ENCODE peak calls at places on chromosomes 12 and 14, in ten cellular contexts. B is NB4; A is fibroblast of mammary gland; R is CD8-positive, alpha-beta T cell; D is left lung; E is AG04449; P is upper lobe of right lung; F is heart left ventricle; Y is GM06990; L is cardiac fibroblast. I is an unnamed sample.

GRCh38 chr12:14613718-14614117 is 46.0 kb upstream of the PLBD1 start:
- DNase-seq in F (no peak), Y (peak), A (no peak), L (no peak), P (no peak), D (no peak), E (no peak), B (peak), R (no peak), I (no peak)

GRCh38 chr14:64993263-64993662 is 6.6 kb downstream of the FNTB start:
- DNase-seq in B (peak), A (no peak), D (no peak), R (no peak), Y (no peak), L (peak), E (no peak), P (no peak), F (no peak), I (no peak)

GRCh38 chr14:69135133-69135532 is 17.8 kb downstream of the DCAF5 start:
- DNase-seq in R (no peak), F (no peak), L (no peak), D (no peak), P (no peak), B (no peak), Y (no peak), A (no peak), E (no peak), I (no peak)

GRCh38 chr12:46402451-46402850 is 29.9 kb upstream of the SLC38A2 start:
- DNase-seq in P (no peak), A (peak), L (peak), B (no peak), D (no peak), F (no peak), Y (no peak), R (no peak), E (peak), I (no peak)

GRCh38 chr12:114681149-114681849 is 2.7 kb downstream of the TBX3 start:
- DNase-seq in F (no peak), A (peak), E (no peak), B (peak), D (no peak), Y (no peak), R (no peak), P (no peak), L (peak), I (no peak)

GRCh38 chr14:87600236-87600635 is 392.7 kb downstream of the GALC start:
- DNase-seq in Y (no peak), E (no peak), B (peak), P (no peak), L (no peak), F (no peak), R (no peak), D (no peak), A (no peak), I (no peak)

GRCh38 chr12:58416211-58416610 is 474.8 kb downstream of the ATP23 start:
- DNase-seq in P (no peak), A (peak), D (no peak), R (no peak), E (peak), Y (no peak), L (peak), B (no peak), F (no peak), I (no peak)

GRCh38 chr14:70536830-70537229 is 2.0 kb upstream of the ADAM20 start:
- DNase-seq in B (no peak), R (no peak), P (no peak), Y (no peak), L (no peak), F (no peak), A (no peak), D (no peak), E (no peak), I (no peak)

GRCh38 chr12:53660064-53660463 is 15.8 kb downstream of the ATP5MC2 start:
- DNase-seq in L (peak), D (no peak), B (no peak), F (peak), A (peak), Y (no peak), P (no peak), R (no peak), E (no peak), I (no peak)

GRCh38 chr14:26206640-26207039 is 391.2 kb downstream of the NOVA1 start:
- DNase-seq in D (no peak), L (no peak), A (no peak), F (no peak), Y (no peak), E (no peak), R (no peak), P (no peak), B (no peak), I (no peak)

GRCh38 chr12:128190614-128191013 is 76.4 kb upstream of the TMEM132C start:
- DNase-seq in D (no peak), A (no peak), L (no peak), E (no peak), P (no peak), F (no peak), R (no peak), Y (no peak), B (no peak), I (no peak)

GRCh38 chr12:120961604-120962486 is 16.5 kb upstream of the HNF1A start:
- DNase-seq in E (no peak), A (no peak), F (no peak), B (no peak), R (no peak), D (peak), L (no peak), P (no peak), Y (no peak), I (no peak)

GRCh38 chr12:122851820-122852219 is 16.6 kb downstream of the HIP1R start:
- DNase-seq in P (no peak), F (no peak), A (peak), R (peak), B (no peak), L (peak), Y (no peak), E (no peak), D (no peak), I (peak)

GRCh38 chr14:22821193-22822016 is 6.2 kb upstream of the SLC7A7 start:
- DNase-seq in D (no peak), L (no peak), F (no peak), A (no peak), Y (no peak), E (no peak), R (no peak), P (peak), B (no peak), I (no peak)

GRCh38 chr12:22518067-22518719 is 26.1 kb downstream of the C2CD5 start:
- DNase-seq in A (peak), L (peak), E (no peak), R (no peak), B (no peak), F (peak), P (no peak), D (no peak), Y (no peak), I (no peak)

GRCh38 chr12:30823140-30823669 is 68.5 kb upstream of the CAPRIN2 start:
- DNase-seq in A (peak), Y (peak), L (peak), B (peak), P (peak), F (peak), R (peak), D (peak), E (no peak), I (peak)

GRCh38 chr12:57225680-57226190 is 3.8 kb upstream of the SHMT2 start:
- DNase-seq in E (no peak), B (no peak), L (no peak), Y (no peak), D (no peak), F (no peak), R (no peak), A (no peak), P (no peak), I (no peak)

GRCh38 chr12:57226588-57227314 is 2.8 kb upstream of the SHMT2 start:
- DNase-seq in B (peak), L (no peak), Y (peak), D (no peak), F (no peak), R (no peak), A (no peak), E (no peak), P (no peak), I (no peak)

GRCh38 chr12:57224278-57224972 is 5.1 kb upstream of the SHMT2 start:
- DNase-seq in E (no peak), B (no peak), Y (no peak), L (no peak), P (no peak), D (no peak), R (no peak), A (no peak), F (no peak), I (no peak)

GRCh38 chr12:57223191-57224165 is 6.0 kb upstream of the SHMT2 start:
- DNase-seq in E (no peak), L (no peak), B (no peak), A (no peak), D (no peak), Y (no peak), F (no peak), P (no peak), R (peak), I (no peak)

GRCh38 chr12:57224973-57225679 is 4.4 kb upstream of the SHMT2 start:
- DNase-seq in B (peak), E (no peak), L (peak), Y (peak), P (peak), D (no peak), F (no peak), A (no peak), R (peak), I (peak)
- TF ChIP-seq CTCF in B (peak), E (peak), L (no peak), Y (peak), P (peak), D (peak), F (peak), A (no peak), R (peak), I (peak)

GRCh38 chr14:40417777-40418401 is 985.7 kb upstream of the FBXO33 start:
- DNase-seq in D (no peak), A (peak), B (peak), R (no peak), F (no peak), E (no peak), Y (no peak), P (no peak), L (peak), I (peak)
- TF ChIP-seq CTCF in D (peak), A (peak), B (peak), R (peak), F (peak), E (no peak), Y (peak), P (peak), L (peak), I (peak)

DNA sequence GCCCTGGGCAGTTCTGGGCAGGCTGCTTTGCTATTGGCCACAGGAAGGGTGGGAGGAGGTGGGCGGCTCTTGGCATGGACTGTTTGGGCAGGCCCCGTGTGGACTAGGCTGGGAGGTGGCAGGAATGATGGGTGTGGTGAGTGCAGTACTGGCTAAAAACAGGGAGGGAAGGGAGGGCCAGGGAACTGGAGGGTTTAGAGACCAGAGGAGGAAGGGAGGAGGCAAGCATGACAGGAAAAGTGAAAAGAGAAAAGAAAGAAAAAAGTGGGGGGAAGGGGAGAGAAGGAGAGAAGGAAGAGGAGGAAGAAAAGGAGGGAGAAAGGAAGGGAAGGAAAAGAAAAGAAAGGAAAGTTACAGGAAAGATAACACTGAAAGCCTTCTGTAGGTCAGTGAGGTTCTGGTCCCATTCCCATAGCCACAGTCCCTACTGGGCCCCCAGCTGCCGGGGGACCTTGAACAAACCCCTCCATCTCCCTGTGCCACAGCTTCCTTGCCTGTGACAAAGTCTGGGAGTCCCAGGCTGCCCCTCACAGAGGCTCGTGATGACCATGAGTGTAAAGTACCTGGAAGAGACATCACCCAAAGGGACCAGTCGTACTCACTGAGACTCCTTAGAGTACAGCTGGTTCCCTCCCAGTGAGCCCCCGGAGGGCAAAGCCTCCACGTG is 1.1 kb upstream of the C14orf132 start:
- DNase-seq in R (no peak), P (peak), Y (no peak), E (no peak), F (peak), L (peak), B (no peak), A (peak), D (peak), I (no peak)
- TF ChIP-seq CTCF in R (no peak), P (no peak), Y (no peak), E (no peak), F (no peak), L (no peak), B (no peak), A (no peak), D (no peak), I (no peak)

GRCh38 chr14:100416081-100416480 is 92.9 kb downstream of the SLC25A47 start:
- DNase-seq in A (no peak), L (no peak), F (no peak), B (no peak), D (no peak), Y (no peak), E (no peak), R (no peak), P (no peak), I (no peak)

GRCh38 chr14:100415226-100415625 is 92.1 kb downstream of the SLC25A47 start:
- DNase-seq in Y (no peak), L (no peak), B (no peak), R (no peak), E (no peak), A (no peak), P (no peak), D (no peak), F (no peak), I (no peak)

GRCh38 chr14:100416921-100417451 is 93.8 kb downstream of the SLC25A47 start:
- DNase-seq in E (peak), A (peak), Y (no peak), F (no peak), P (peak), D (no peak), L (peak), B (no peak), R (no peak), I (no peak)

GRCh38 chr14:100419856-100420255 is 96.7 kb downstream of the SLC25A47 start:
- DNase-seq in L (no peak), B (no peak), Y (no peak), D (no peak), P (no peak), A (no peak), F (no peak), E (no peak), R (no peak), I (peak)

DNA sequence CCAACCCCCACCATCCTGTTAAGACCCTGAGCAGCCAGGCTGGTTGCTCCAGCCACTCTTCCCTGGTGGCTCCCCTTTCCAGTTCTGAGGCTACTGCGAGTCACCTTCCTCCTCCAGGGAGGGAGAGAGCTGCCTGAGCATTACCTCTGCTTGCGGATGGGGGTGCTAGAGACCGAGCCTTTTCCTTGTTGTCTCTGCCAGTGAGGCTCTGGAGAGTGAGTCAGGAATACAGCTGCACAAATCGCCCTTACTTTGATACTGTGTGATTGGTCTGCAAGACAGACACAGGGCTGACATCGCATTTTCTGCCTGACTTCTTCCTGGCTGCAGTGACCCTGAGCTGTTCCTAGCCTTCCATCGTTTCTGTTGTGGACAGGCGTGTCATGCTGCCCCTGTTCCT is 94.3 kb downstream of the SLC25A47 start:
- DNase-seq in F (no peak), L (peak), B (peak), A (peak), Y (no peak), P (no peak), E (peak), R (no peak), D (no peak), I (peak)
- TF ChIP-seq CTCF in F (peak), L (peak), B (no peak), A (peak), Y (no peak), P (peak), E (peak), R (no peak), D (peak), I (peak)

GRCh38 chr12:55729592-55730446 is 1.0 kb upstream of the CD63 start:
- DNase-seq in D (peak), L (peak), F (peak), Y (peak), P (peak), B (peak), E (no peak), R (peak), A (peak), I (peak)
- TF ChIP-seq CTCF in D (no peak), L (no peak), F (no peak), Y (no peak), P (no peak), B (peak), E (peak), R (no peak), A (no peak), I (no peak)

GRCh38 chr14:58401587-58401986 is 5.9 kb downstream of the TOMM20L start:
- DNase-seq in R (no peak), Y (no peak), P (no peak), D (no peak), E (no peak), L (no peak), A (no peak), B (peak), F (no peak), I (no peak)
- TF ChIP-seq CTCF in R (no peak), Y (no peak), P (no peak), D (no peak), E (no peak), L (no peak), A (no peak), B (no peak), F (no peak), I (no peak)

GRCh38 chr14:60332046-60332399 is 83.0 kb downstream of the PPM1A start:
- DNase-seq in F (no peak), R (no peak), A (no peak), Y (no peak), B (no peak), L (no peak), P (no peak), E (no peak), D (no peak), I (no peak)

GRCh38 chr14:60326274-60326673 is 77.3 kb downstream of the PPM1A start:
- DNase-seq in E (no peak), R (no peak), D (no peak), F (no peak), L (no peak), P (no peak), Y (no peak), B (no peak), A (no peak), I (no peak)

GRCh38 chr14:60331201-60332045 is 82.4 kb downstream of the PPM1A start:
- DNase-seq in A (peak), B (peak), Y (peak), R (peak), L (peak), D (peak), P (peak), F (peak), E (no peak), I (peak)

GRCh38 chr14:60327447-60328331 is 78.7 kb downstream of the PPM1A start:
- DNase-seq in A (peak), F (peak), R (peak), L (peak), P (peak), Y (peak), E (no peak), B (peak), D (no peak), I (peak)

DNA sequence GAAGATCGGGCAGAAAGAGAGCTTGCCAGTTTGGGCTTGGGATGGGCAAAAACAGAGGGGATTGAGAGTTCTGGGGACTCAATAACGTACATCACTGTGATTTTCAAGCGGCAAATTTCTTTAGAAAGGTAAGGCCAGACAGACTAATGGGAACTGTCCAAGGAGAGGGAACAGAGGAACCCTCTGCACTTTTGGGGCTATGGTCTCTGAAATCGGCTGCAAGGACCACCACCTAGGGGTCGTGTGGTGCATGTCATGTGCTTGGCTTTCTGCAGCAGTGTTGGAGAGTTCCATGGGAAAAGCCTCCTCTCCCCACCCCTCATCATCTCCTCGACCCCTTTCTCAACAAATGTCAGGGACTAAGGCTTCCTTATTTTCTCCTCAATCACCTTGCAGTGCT is 79.6 kb downstream of the PPM1A start:
- DNase-seq in R (no peak), L (no peak), Y (no peak), A (no peak), P (no peak), D (no peak), F (no peak), E (no peak), B (peak), I (no peak)
- TF ChIP-seq CTCF in R (no peak), L (no peak), Y (no peak), A (no peak), P (no peak), D (no peak), F (no peak), E (no peak), B (no peak), I (peak)

GRCh38 chr12:78002878-78003277 is 172.2 kb downstream of the NAV3 start:
- DNase-seq in P (no peak), D (no peak), B (peak), R (no peak), Y (no peak), F (no peak), L (peak), E (no peak), A (peak), I (no peak)
- TF ChIP-seq CTCF in P (no peak), D (no peak), B (no peak), R (no peak), Y (no peak), F (no peak), L (no peak), E (no peak), A (no peak), I (no peak)